ENCODE peak calls at places on chromosomes 7 and 10, in eight cellular contexts. One of them, this sample, is unnamed.

GRCh38 chr10:78649429-78649828 is 419.3 kb upstream of the ZMIZ1 start:
- DNase-seq in neural crest cell: no peak
- DNase-seq in LoVo: no peak
- DNase-seq in NCI-H2029: no peak
- DNase-seq in WTC11: no peak
- DNase-seq in choroid plexus epithelial cell: no peak
- DNase-seq in uterus: no peak
- DNase-seq in cardiac septum: no peak
- DNase-seq in this sample: no peak

GRCh38 chr10:103507235-103508191 is 14.0 kb downstream of the NEURL1 start:
- DNase-seq in neural crest cell: no peak
- DNase-seq in cardiac septum: no peak
- DNase-seq in choroid plexus epithelial cell: no peak
- DNase-seq in WTC11: no peak
- DNase-seq in LoVo: no peak
- DNase-seq in NCI-H2029: no peak
- DNase-seq in uterus: no peak
- DNase-seq in this sample: no peak

GRCh38 chr7:25032774-25033743 is 53.1 kb upstream of the OSBPL3 start:
- DNase-seq in choroid plexus epithelial cell: no peak
- DNase-seq in WTC11: no peak
- DNase-seq in uterus: no peak
- DNase-seq in LoVo: no peak
- DNase-seq in cardiac septum: no peak
- DNase-seq in neural crest cell: no peak
- DNase-seq in NCI-H2029: no peak
- DNase-seq in this sample: peak

GRCh38 chr7:140079121-140079536 is 16.4 kb upstream of the PARP12 start:
- DNase-seq in cardiac septum: no peak
- DNase-seq in WTC11: peak
- DNase-seq in uterus: peak
- DNase-seq in choroid plexus epithelial cell: peak
- DNase-seq in LoVo: no peak
- DNase-seq in NCI-H2029: no peak
- DNase-seq in neural crest cell: peak
- DNase-seq in this sample: peak

GRCh38 chr10:72375173-72375572 is 20.5 kb upstream of the DNAJB12 start:
- DNase-seq in neural crest cell: no peak
- DNase-seq in uterus: no peak
- DNase-seq in cardiac septum: no peak
- DNase-seq in LoVo: no peak
- DNase-seq in NCI-H2029: no peak
- DNase-seq in choroid plexus epithelial cell: peak
- DNase-seq in WTC11: peak
- DNase-seq in this sample: no peak

GRCh38 chr10:68419376-68419775 is 12.3 kb upstream of the RUFY2 start:
- DNase-seq in LoVo: no peak
- DNase-seq in WTC11: no peak
- DNase-seq in cardiac septum: no peak
- DNase-seq in uterus: no peak
- DNase-seq in neural crest cell: no peak
- DNase-seq in NCI-H2029: no peak
- DNase-seq in choroid plexus epithelial cell: no peak
- DNase-seq in this sample: no peak

GRCh38 chr7:27295236-27295635 is 52.6 kb downstream of the EVX1 start:
- DNase-seq in neural crest cell: no peak
- DNase-seq in NCI-H2029: no peak
- DNase-seq in cardiac septum: no peak
- DNase-seq in uterus: no peak
- DNase-seq in LoVo: no peak
- DNase-seq in WTC11: no peak
- DNase-seq in choroid plexus epithelial cell: no peak
- DNase-seq in this sample: no peak

GRCh38 chr10:33335800-33336605 is 1.5 kb upstream of the NRP1 start:
- DNase-seq in LoVo: peak
- DNase-seq in NCI-H2029: no peak
- DNase-seq in uterus: peak
- DNase-seq in WTC11: peak
- DNase-seq in cardiac septum: peak
- DNase-seq in neural crest cell: peak
- DNase-seq in choroid plexus epithelial cell: peak
- DNase-seq in this sample: peak

GRCh38 chr7:158327571-158328180 is 259.9 kb downstream of the PTPRN2 start:
- DNase-seq in LoVo: no peak
- DNase-seq in WTC11: no peak
- DNase-seq in NCI-H2029: no peak
- DNase-seq in cardiac septum: peak
- DNase-seq in neural crest cell: no peak
- DNase-seq in choroid plexus epithelial cell: no peak
- DNase-seq in uterus: no peak
- DNase-seq in this sample: no peak

GRCh38 chr7:33050425-33051318 is 11.9 kb downstream of the NT5C3A start:
- DNase-seq in LoVo: peak
- DNase-seq in cardiac septum: no peak
- DNase-seq in WTC11: no peak
- DNase-seq in uterus: no peak
- DNase-seq in choroid plexus epithelial cell: peak
- DNase-seq in neural crest cell: no peak
- DNase-seq in NCI-H2029: peak
- DNase-seq in this sample: peak

GRCh38 chr7:143408686-143409551 is at the start of gene EPHA1:
- DNase-seq in cardiac septum: no peak
- DNase-seq in neural crest cell: no peak
- DNase-seq in uterus: no peak
- DNase-seq in WTC11: peak
- DNase-seq in LoVo: peak
- DNase-seq in choroid plexus epithelial cell: no peak
- DNase-seq in NCI-H2029: peak
- DNase-seq in this sample: no peak

GRCh38 chr7:131108212-131108980 is 219.3 kb upstream of the MKLN1 start:
- DNase-seq in choroid plexus epithelial cell: peak
- DNase-seq in cardiac septum: no peak
- DNase-seq in NCI-H2029: no peak
- DNase-seq in neural crest cell: no peak
- DNase-seq in uterus: no peak
- DNase-seq in LoVo: no peak
- DNase-seq in WTC11: peak
- DNase-seq in this sample: peak

GRCh38 chr10:108872854-108873253 is 1050.5 kb downstream of the XPNPEP1 start:
- DNase-seq in neural crest cell: no peak
- DNase-seq in NCI-H2029: no peak
- DNase-seq in LoVo: no peak
- DNase-seq in WTC11: no peak
- DNase-seq in cardiac septum: no peak
- DNase-seq in choroid plexus epithelial cell: no peak
- DNase-seq in uterus: no peak
- DNase-seq in this sample: peak

GRCh38 chr10:71821909-71822763 is 28.9 kb downstream of the PSAP start:
- DNase-seq in NCI-H2029: no peak
- DNase-seq in WTC11: no peak
- DNase-seq in cardiac septum: no peak
- DNase-seq in uterus: no peak
- DNase-seq in LoVo: no peak
- DNase-seq in neural crest cell: no peak
- DNase-seq in choroid plexus epithelial cell: no peak
- DNase-seq in this sample: no peak

GRCh38 chr7:517848-518629 is 1.6 kb downstream of the PDGFA start:
- DNase-seq in LoVo: peak
- DNase-seq in neural crest cell: no peak
- DNase-seq in uterus: peak
- DNase-seq in NCI-H2029: no peak
- DNase-seq in WTC11: peak
- DNase-seq in choroid plexus epithelial cell: peak
- DNase-seq in cardiac septum: no peak
- DNase-seq in this sample: peak

GRCh38 chr7:44261239-44261638 is 60.5 kb downstream of the YKT6 start:
- DNase-seq in uterus: no peak
- DNase-seq in cardiac septum: no peak
- DNase-seq in LoVo: no peak
- DNase-seq in NCI-H2029: no peak
- DNase-seq in WTC11: no peak
- DNase-seq in neural crest cell: no peak
- DNase-seq in choroid plexus epithelial cell: no peak
- DNase-seq in this sample: no peak

GRCh38 chr7:37455081-37455480 is 6.4 kb upstream of the ELMO1 start:
- DNase-seq in LoVo: no peak
- DNase-seq in uterus: no peak
- DNase-seq in WTC11: no peak
- DNase-seq in cardiac septum: no peak
- DNase-seq in NCI-H2029: no peak
- DNase-seq in neural crest cell: no peak
- DNase-seq in choroid plexus epithelial cell: no peak
- DNase-seq in this sample: no peak

GRCh38 chr7:17947606-17948005 is 7.3 kb upstream of the SNX13 start:
- DNase-seq in uterus: no peak
- DNase-seq in cardiac septum: no peak
- DNase-seq in WTC11: no peak
- DNase-seq in NCI-H2029: no peak
- DNase-seq in choroid plexus epithelial cell: no peak
- DNase-seq in neural crest cell: no peak
- DNase-seq in LoVo: no peak
- DNase-seq in this sample: no peak

GRCh38 chr10:81082621-81083376 is 545.1 kb downstream of the SH2D4B start:
- DNase-seq in WTC11: no peak
- DNase-seq in LoVo: no peak
- DNase-seq in cardiac septum: no peak
- DNase-seq in choroid plexus epithelial cell: no peak
- DNase-seq in NCI-H2029: no peak
- DNase-seq in uterus: no peak
- DNase-seq in neural crest cell: no peak
- DNase-seq in this sample: no peak